ENCODE peak calls at places on chromosomes 11 and 22, in five cellular contexts. A is RWPE1; L is tibial nerve; N is CD4-positive, alpha-beta T cell; E is psoas muscle. J is an unnamed sample.

GRCh38 chr11:83726316-83726715 is 440.1 kb upstream of the CCDC90B start:
- DNase-seq in A (peak), L (no peak), N (no peak), E (no peak), J (no peak)

GRCh38 chr11:101583180-101584128 is at the start of gene TRPC6:
- DNase-seq in A (peak), E (no peak), N (no peak), L (no peak), J (no peak)

GRCh38 chr11:1728931-1729691 is 21.3 kb downstream of the IFITM10 start:
- DNase-seq in L (no peak), A (no peak), E (no peak), N (no peak), J (no peak)

GRCh38 chr11:88178211-88178610 is 3.0 kb upstream of the RAB38 start:
- DNase-seq in L (no peak), E (no peak), A (no peak), N (no peak), J (no peak)

GRCh38 chr11:77547863-77548551 is 41.7 kb upstream of the AQP11 start:
- DNase-seq in E (no peak), L (peak), A (peak), N (peak), J (no peak)

GRCh38 chr11:33160147-33160546 is 1.1 kb downstream of the CSTF3 start:
- DNase-seq in L (no peak), N (no peak), E (no peak), A (peak), J (no peak)

GRCh38 chr11:105719073-105719846 is 109.4 kb downstream of the GRIA4 start:
- DNase-seq in A (peak), E (no peak), L (no peak), N (no peak), J (no peak)

GRCh38 chr11:43996318-43996717 is 51.5 kb upstream of the ACCSL start:
- DNase-seq in N (no peak), E (no peak), L (no peak), A (no peak), J (no peak)

GRCh38 chr11:76891793-76892192 is 31.1 kb downstream of the ACER3 start:
- DNase-seq in N (no peak), L (no peak), A (no peak), E (no peak), J (no peak)

GRCh38 chr11:86800076-86800955 is at the start of gene PRSS23:
- DNase-seq in L (no peak), A (peak), N (no peak), E (peak), J (peak)

GRCh38 chr11:126115253-126115540 is 52.5 kb upstream of the CDON start:
- DNase-seq in A (no peak), E (peak), L (no peak), N (no peak), J (no peak)

GRCh38 chr11:20360650-20361049 is 2.9 kb upstream of the HTATIP2 start:
- DNase-seq in L (no peak), E (no peak), N (no peak), A (no peak), J (no peak)

GRCh38 chr11:79786961-79787360 is 346.1 kb upstream of the TENM4 start:
- DNase-seq in A (no peak), L (no peak), E (no peak), N (no peak), J (no peak)

GRCh38 chr22:39135092-39135896 is 17.2 kb downstream of the CBX7 start:
- DNase-seq in L (no peak), E (no peak), N (peak), A (no peak), J (no peak)

GRCh38 chr22:37802310-37803194 is 5.2 kb upstream of the GCAT start:
- DNase-seq in N (no peak), A (no peak), E (peak), L (peak), J (no peak)

GRCh38 chr22:38174626-38175025 is 7.0 kb downstream of the PLA2G6 start:
- DNase-seq in E (no peak), A (no peak), N (no peak), L (no peak), J (peak)

GRCh38 chr11:92154611-92155010 is 70.0 kb upstream of the FAT3 start:
- DNase-seq in E (no peak), L (no peak), A (no peak), N (no peak), J (no peak)

GRCh38 chr22:17121235-17122195 is at the start of gene TMEM121B:
- DNase-seq in L (peak), N (no peak), A (peak), E (peak), J (no peak)

GRCh38 chr22:38162881-38163843 is 18.5 kb downstream of the PLA2G6 start:
- DNase-seq in N (no peak), L (no peak), A (no peak), E (no peak), J (peak)

GRCh38 chr11:8768625-8769333 is 86.2 kb downstream of the RPL27A start:
- DNase-seq in N (no peak), A (peak), E (peak), L (no peak), J (no peak)

GRCh38 chr11:35255514-35255913 is 116.5 kb downstream of the CD44 start:
- DNase-seq in E (no peak), L (no peak), A (no peak), N (no peak), J (no peak)
- H3K27ac ChIP-seq in E (no peak), L (no peak), A (no peak), N (no peak), J (no peak)

GRCh38 chr11:12244156-12244555 is 133.2 kb upstream of the PARVA start:
- DNase-seq in A (no peak), N (no peak), L (no peak), E (no peak), J (no peak)

GRCh38 chr11:12246989-12247388 is 130.4 kb upstream of the PARVA start:
- DNase-seq in L (no peak), A (no peak), N (no peak), E (no peak), J (no peak)

GRCh38 chr11:12245091-12245490 is 132.3 kb upstream of the PARVA start:
- DNase-seq in A (no peak), L (no peak), E (no peak), N (no peak), J (no peak)

GRCh38 chr11:12246169-12246568 is 131.2 kb upstream of the PARVA start:
- DNase-seq in L (no peak), A (no peak), E (no peak), N (no peak), J (no peak)

DNA sequence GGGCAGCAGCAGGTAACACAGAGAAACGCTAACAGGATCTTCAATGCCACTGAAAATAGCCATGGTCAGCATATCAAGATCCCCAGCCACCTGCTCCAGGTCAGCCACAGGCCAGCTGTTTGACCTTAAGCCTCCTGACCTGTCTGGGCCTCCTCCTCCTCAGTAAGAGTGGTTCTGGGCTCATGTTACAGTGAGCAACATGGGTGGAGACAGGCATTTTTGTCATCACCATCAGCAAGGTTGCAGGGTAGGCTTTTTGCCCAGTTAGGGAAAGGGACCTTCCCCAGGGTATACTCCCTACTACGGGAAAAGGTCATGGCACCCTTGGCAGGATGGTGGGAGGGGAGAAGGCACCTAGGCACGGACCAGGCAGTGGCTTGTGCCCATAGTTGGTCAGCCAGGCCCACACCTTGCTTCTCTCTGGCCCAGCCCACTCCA is 131.8 kb upstream of the PARVA start:
- DNase-seq in L (no peak), A (no peak), E (no peak), N (no peak), J (no peak)
- H3K27ac ChIP-seq in L (peak), A (peak), E (no peak), N (no peak), J (no peak)

GRCh38 chr11:94077568-94078293 is 50.9 kb upstream of the PANX1 start:
- DNase-seq in A (no peak), L (no peak), N (no peak), E (no peak), J (no peak)
- H3K27ac ChIP-seq in A (no peak), L (no peak), N (no peak), E (no peak), J (no peak)

DNA sequence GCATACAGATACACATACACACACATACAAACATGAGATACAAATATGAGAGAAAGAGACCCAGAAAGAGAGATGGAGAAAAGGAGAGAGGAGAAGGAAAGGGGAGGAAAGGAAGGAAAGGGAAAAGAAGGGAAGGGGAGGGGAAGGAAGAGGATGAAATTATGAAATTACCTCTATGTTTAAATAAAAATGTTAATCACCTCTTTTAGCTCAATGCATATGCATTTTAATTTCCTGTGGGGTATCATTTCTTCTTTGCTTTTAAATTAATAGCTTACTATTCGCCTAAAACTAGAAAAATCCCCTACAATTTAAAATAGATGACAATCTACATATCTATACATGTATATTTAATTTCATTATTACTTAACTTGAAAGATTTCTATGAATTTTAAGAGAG is 958.0 kb upstream of the CNTN5 start:
- DNase-seq in N (no peak), L (no peak), E (no peak), A (no peak), J (no peak)
- H3K27ac ChIP-seq in N (no peak), L (no peak), E (no peak), A (no peak), J (no peak)

GRCh38 chr22:31081963-31082605 is 966 bp downstream of the SMTN start:
- DNase-seq in A (peak), N (no peak), E (peak), L (no peak), J (peak)
- H3K27ac ChIP-seq in A (peak), N (no peak), E (peak), L (peak), J (peak)

J was measured in suprapubic skin.